ENCODE peak calls at places on chromosomes 11 and 22, in five cellular contexts. One of them, this sample, is unnamed.

GRCh38 chr11:19437760-19438159 is 197.0 kb upstream of the E2F8 start:
- DNase-seq in T-helper 9 cell: no peak
- DNase-seq in activated naive CD8-positive, alpha-beta T cell treated with anti-CD3 and anti-CD28 coated beads for 36 hours: no peak
- DNase-seq in cardiac muscle cell: peak; percentile 69
- DNase-seq in dermis microvascular lymphatic vessel endothelial cell: no peak
- DNase-seq in this sample: no peak

GRCh38 chr22:25403284-25403606 is 161.2 kb upstream of the GRK3 start:
- DNase-seq in T-helper 9 cell: no peak
- DNase-seq in activated naive CD8-positive, alpha-beta T cell treated with anti-CD3 and anti-CD28 coated beads for 36 hours: no peak
- DNase-seq in cardiac muscle cell: no peak
- DNase-seq in dermis microvascular lymphatic vessel endothelial cell: no peak
- DNase-seq in this sample: no peak

GRCh38 chr22:17917490-17917983 is 106.8 kb downstream of the MICAL3 start:
- DNase-seq in T-helper 9 cell: no peak
- DNase-seq in activated naive CD8-positive, alpha-beta T cell treated with anti-CD3 and anti-CD28 coated beads for 36 hours: no peak
- DNase-seq in cardiac muscle cell: no peak
- DNase-seq in dermis microvascular lymphatic vessel endothelial cell: no peak
- DNase-seq in this sample: no peak

GRCh38 chr11:61974766-61975631 is 7.6 kb upstream of the FTH1 start:
- DNase-seq in T-helper 9 cell: no peak
- DNase-seq in activated naive CD8-positive, alpha-beta T cell treated with anti-CD3 and anti-CD28 coated beads for 36 hours: no peak
- DNase-seq in cardiac muscle cell: peak; percentile 21
- DNase-seq in dermis microvascular lymphatic vessel endothelial cell: peak; percentile 86
- DNase-seq in this sample: no peak

GRCh38 chr22:36701166-36701713 is 2.3 kb downstream of the CACNG2 start:
- DNase-seq in T-helper 9 cell: no peak
- DNase-seq in activated naive CD8-positive, alpha-beta T cell treated with anti-CD3 and anti-CD28 coated beads for 36 hours: no peak
- DNase-seq in cardiac muscle cell: no peak
- DNase-seq in dermis microvascular lymphatic vessel endothelial cell: no peak
- DNase-seq in this sample: no peak

GRCh38 chr11:104327864-104328513 is 164.0 kb upstream of the PDGFD start:
- DNase-seq in T-helper 9 cell: no peak
- DNase-seq in activated naive CD8-positive, alpha-beta T cell treated with anti-CD3 and anti-CD28 coated beads for 36 hours: no peak
- DNase-seq in cardiac muscle cell: peak; percentile 17
- DNase-seq in dermis microvascular lymphatic vessel endothelial cell: no peak
- DNase-seq in this sample: no peak

GRCh38 chr11:78749243-78749730 is 174.6 kb upstream of the NARS2 start:
- DNase-seq in T-helper 9 cell: no peak
- DNase-seq in activated naive CD8-positive, alpha-beta T cell treated with anti-CD3 and anti-CD28 coated beads for 36 hours: no peak
- DNase-seq in cardiac muscle cell: no peak
- DNase-seq in dermis microvascular lymphatic vessel endothelial cell: no peak
- DNase-seq in this sample: no peak

GRCh38 chr22:24008022-24008283 is 2.7 kb upstream of the GSTT4 start:
- DNase-seq in T-helper 9 cell: no peak
- DNase-seq in activated naive CD8-positive, alpha-beta T cell treated with anti-CD3 and anti-CD28 coated beads for 36 hours: no peak
- DNase-seq in cardiac muscle cell: no peak
- DNase-seq in dermis microvascular lymphatic vessel endothelial cell: no peak
- DNase-seq in this sample: no peak

GRCh38 chr11:33542921-33543320 is 157.7 kb downstream of the C11orf91 start:
- DNase-seq in T-helper 9 cell: peak; percentile 25
- DNase-seq in activated naive CD8-positive, alpha-beta T cell treated with anti-CD3 and anti-CD28 coated beads for 36 hours: peak; percentile 25
- DNase-seq in cardiac muscle cell: peak; percentile 69
- DNase-seq in dermis microvascular lymphatic vessel endothelial cell: peak; percentile 14
- DNase-seq in this sample: peak; percentile 39

GRCh38 chr22:37913233-37913721 is 7.2 kb downstream of the MICALL1 start:
- DNase-seq in T-helper 9 cell: no peak
- DNase-seq in activated naive CD8-positive, alpha-beta T cell treated with anti-CD3 and anti-CD28 coated beads for 36 hours: no peak
- DNase-seq in cardiac muscle cell: no peak
- DNase-seq in dermis microvascular lymphatic vessel endothelial cell: no peak
- DNase-seq in this sample: no peak

GRCh38 chr22:23034621-23035556 is 35.4 kb upstream of the GNAZ start:
- DNase-seq in T-helper 9 cell: no peak
- DNase-seq in activated naive CD8-positive, alpha-beta T cell treated with anti-CD3 and anti-CD28 coated beads for 36 hours: no peak
- DNase-seq in cardiac muscle cell: no peak
- DNase-seq in dermis microvascular lymphatic vessel endothelial cell: no peak
- DNase-seq in this sample: no peak

GRCh38 chr11:58866788-58867187 is 22.3 kb upstream of the GLYATL2 start:
- DNase-seq in T-helper 9 cell: no peak
- DNase-seq in activated naive CD8-positive, alpha-beta T cell treated with anti-CD3 and anti-CD28 coated beads for 36 hours: no peak
- DNase-seq in cardiac muscle cell: no peak
- DNase-seq in dermis microvascular lymphatic vessel endothelial cell: no peak
- DNase-seq in this sample: no peak

GRCh38 chr22:45271667-45272188 is 13.0 kb upstream of the UPK3A start:
- DNase-seq in T-helper 9 cell: no peak
- DNase-seq in activated naive CD8-positive, alpha-beta T cell treated with anti-CD3 and anti-CD28 coated beads for 36 hours: no peak
- DNase-seq in cardiac muscle cell: peak; percentile 15
- DNase-seq in dermis microvascular lymphatic vessel endothelial cell: no peak
- DNase-seq in this sample: no peak

GRCh38 chr22:37317698-37318210 is 35.4 kb downstream of the CYTH4 start:
- DNase-seq in T-helper 9 cell: no peak
- DNase-seq in activated naive CD8-positive, alpha-beta T cell treated with anti-CD3 and anti-CD28 coated beads for 36 hours: no peak
- DNase-seq in cardiac muscle cell: no peak
- DNase-seq in dermis microvascular lymphatic vessel endothelial cell: no peak
- DNase-seq in this sample: no peak

GRCh38 chr11:72146625-72147024 is 11.1 kb downstream of the FOLR3 start:
- DNase-seq in T-helper 9 cell: no peak
- DNase-seq in activated naive CD8-positive, alpha-beta T cell treated with anti-CD3 and anti-CD28 coated beads for 36 hours: no peak
- DNase-seq in cardiac muscle cell: no peak
- DNase-seq in dermis microvascular lymphatic vessel endothelial cell: no peak
- DNase-seq in this sample: no peak

GRCh38 chr22:49704345-49705215 is 123.1 kb downstream of the BRD1 start:
- DNase-seq in T-helper 9 cell: no peak
- DNase-seq in activated naive CD8-positive, alpha-beta T cell treated with anti-CD3 and anti-CD28 coated beads for 36 hours: no peak
- DNase-seq in cardiac muscle cell: no peak
- DNase-seq in dermis microvascular lymphatic vessel endothelial cell: no peak
- DNase-seq in this sample: no peak

GRCh38 chr11:66579017-66579606 is 10.7 kb upstream of the CTSF start:
- DNase-seq in T-helper 9 cell: peak; percentile 83
- DNase-seq in activated naive CD8-positive, alpha-beta T cell treated with anti-CD3 and anti-CD28 coated beads for 36 hours: peak; percentile 79
- DNase-seq in cardiac muscle cell: peak; percentile 86
- DNase-seq in dermis microvascular lymphatic vessel endothelial cell: peak; percentile 22
- DNase-seq in this sample: peak; percentile 76

GRCh38 chr11:114564836-114565235 is 5.2 kb upstream of the NXPE1 start:
- DNase-seq in T-helper 9 cell: no peak
- DNase-seq in activated naive CD8-positive, alpha-beta T cell treated with anti-CD3 and anti-CD28 coated beads for 36 hours: no peak
- DNase-seq in cardiac muscle cell: peak; percentile 34
- DNase-seq in dermis microvascular lymphatic vessel endothelial cell: no peak
- DNase-seq in this sample: no peak

GRCh38 chr11:61353109-61354067 is 8.3 kb downstream of the CYB561A3 start:
- DNase-seq in T-helper 9 cell: no peak
- DNase-seq in activated naive CD8-positive, alpha-beta T cell treated with anti-CD3 and anti-CD28 coated beads for 36 hours: no peak
- DNase-seq in cardiac muscle cell: no peak
- DNase-seq in dermis microvascular lymphatic vessel endothelial cell: no peak
- DNase-seq in this sample: no peak

GRCh38 chr22:19942886-19943664 is 1.5 kb upstream of the TXNRD2 start:
- DNase-seq in T-helper 9 cell: no peak
- DNase-seq in activated naive CD8-positive, alpha-beta T cell treated with anti-CD3 and anti-CD28 coated beads for 36 hours: no peak
- DNase-seq in cardiac muscle cell: peak; percentile 90
- DNase-seq in dermis microvascular lymphatic vessel endothelial cell: no peak
- DNase-seq in this sample: no peak

GRCh38 chr22:24423519-24424000 is 3.8 kb upstream of the ADORA2A start:
- DNase-seq in T-helper 9 cell: peak; percentile 65
- DNase-seq in activated naive CD8-positive, alpha-beta T cell treated with anti-CD3 and anti-CD28 coated beads for 36 hours: peak; percentile 76
- DNase-seq in cardiac muscle cell: peak; percentile 46
- DNase-seq in dermis microvascular lymphatic vessel endothelial cell: no peak
- DNase-seq in this sample: peak; percentile 65

GRCh38 chr11:76856111-76856510 is 4.6 kb upstream of the ACER3 start:
- DNase-seq in T-helper 9 cell: no peak
- DNase-seq in activated naive CD8-positive, alpha-beta T cell treated with anti-CD3 and anti-CD28 coated beads for 36 hours: no peak
- DNase-seq in cardiac muscle cell: peak; percentile 49
- DNase-seq in dermis microvascular lymphatic vessel endothelial cell: no peak
- DNase-seq in this sample: no peak

GRCh38 chr11:65479184-65480145 is 19.4 kb upstream of the MALAT1 start:
- DNase-seq in T-helper 9 cell: no peak
- DNase-seq in activated naive CD8-positive, alpha-beta T cell treated with anti-CD3 and anti-CD28 coated beads for 36 hours: no peak
- DNase-seq in cardiac muscle cell: peak; percentile 92
- DNase-seq in dermis microvascular lymphatic vessel endothelial cell: no peak
- DNase-seq in this sample: no peak

GRCh38 chr22:37331034-37331428 is 48.7 kb downstream of the CYTH4 start:
- DNase-seq in T-helper 9 cell: no peak
- DNase-seq in activated naive CD8-positive, alpha-beta T cell treated with anti-CD3 and anti-CD28 coated beads for 36 hours: no peak
- DNase-seq in cardiac muscle cell: peak; percentile 63
- DNase-seq in dermis microvascular lymphatic vessel endothelial cell: no peak
- DNase-seq in this sample: no peak

GRCh38 chr11:128981254-128981653 is 38.6 kb upstream of the TP53AIP1 start:
- DNase-seq in T-helper 9 cell: no peak
- DNase-seq in activated naive CD8-positive, alpha-beta T cell treated with anti-CD3 and anti-CD28 coated beads for 36 hours: no peak
- DNase-seq in cardiac muscle cell: no peak
- DNase-seq in dermis microvascular lymphatic vessel endothelial cell: no peak
- DNase-seq in this sample: no peak

GRCh38 chr11:31809857-31810778 is 1.0 kb downstream of the PAX6 start:
- DNase-seq in T-helper 9 cell: no peak
- DNase-seq in activated naive CD8-positive, alpha-beta T cell treated with anti-CD3 and anti-CD28 coated beads for 36 hours: no peak
- DNase-seq in cardiac muscle cell: peak; percentile 48
- DNase-seq in dermis microvascular lymphatic vessel endothelial cell: no peak
- DNase-seq in this sample: no peak

GRCh38 chr11:2471048-2471803 is 26.4 kb downstream of the KCNQ1 start:
- DNase-seq in T-helper 9 cell: no peak
- DNase-seq in activated naive CD8-positive, alpha-beta T cell treated with anti-CD3 and anti-CD28 coated beads for 36 hours: no peak
- DNase-seq in cardiac muscle cell: no peak
- DNase-seq in dermis microvascular lymphatic vessel endothelial cell: no peak
- DNase-seq in this sample: no peak

GRCh38 chr11:58027341-58027740 is 3.4 kb upstream of the OR6Q1 start:
- DNase-seq in T-helper 9 cell: no peak
- DNase-seq in activated naive CD8-positive, alpha-beta T cell treated with anti-CD3 and anti-CD28 coated beads for 36 hours: no peak
- DNase-seq in cardiac muscle cell: peak; percentile 4
- DNase-seq in dermis microvascular lymphatic vessel endothelial cell: no peak
- DNase-seq in this sample: no peak

GRCh38 chr11:27370374-27370773 is 7.4 kb upstream of the CCDC34 start:
- DNase-seq in T-helper 9 cell: no peak
- DNase-seq in activated naive CD8-positive, alpha-beta T cell treated with anti-CD3 and anti-CD28 coated beads for 36 hours: no peak
- DNase-seq in cardiac muscle cell: no peak
- DNase-seq in dermis microvascular lymphatic vessel endothelial cell: no peak
- DNase-seq in this sample: no peak

GRCh38 chr11:33656768-33657167 is 43.9 kb downstream of the C11orf91 start:
- DNase-seq in T-helper 9 cell: no peak
- DNase-seq in activated naive CD8-positive, alpha-beta T cell treated with anti-CD3 and anti-CD28 coated beads for 36 hours: no peak
- DNase-seq in cardiac muscle cell: no peak
- DNase-seq in dermis microvascular lymphatic vessel endothelial cell: no peak
- DNase-seq in this sample: no peak